ENCODE peak calls at places on chromosomes 4 and X, in nine cellular contexts. V is MCF 10A, J is fibroblast of mammary gland, M is fibroblast of the aortic adventitia, Z is stomach, E is activated B cell treated with CpG ODN at 0.5 μM for 24 hours, T is right atrium auricular region, D is Peyer's patch, H is foreskin keratinocyte. K is an unnamed sample.

GRCh38 chr4:44738615-44739014 is 12.3 kb upstream of the GNPDA2 start:
- DNase-seq in H (peak; percentile 15), Z (no peak), J (peak; percentile 18), E (no peak), T (no peak), D (no peak), M (peak; percentile 14), V (peak; percentile 17), K (no peak)

GRCh38 chr4:5928241-5928640 is 35.4 kb upstream of the CRMP1 start:
- DNase-seq in D (no peak), M (no peak), V (no peak), T (no peak), E (no peak), J (peak; percentile 1), Z (no peak), H (no peak), K (no peak)

GRCh38 chr4:87575408-87575807 is 32.9 kb upstream of the DSPP start:
- DNase-seq in H (no peak), T (no peak), D (no peak), M (no peak), Z (no peak), E (no peak), J (no peak), V (no peak), K (no peak)

GRCh38 chr4:95548738-95549245 is at the start of gene UNC5C:
- DNase-seq in D (no peak), M (peak; percentile 69), J (no peak), V (peak; percentile 55), H (no peak), E (no peak), T (peak; percentile 90), Z (peak; percentile 36), K (peak; percentile 83)

GRCh38 chr4:121717680-121718237 is 21.0 kb upstream of the ANXA5 start:
- DNase-seq in E (no peak), V (peak; percentile 72), T (peak; percentile 63), J (peak; percentile 79), D (no peak), M (peak; percentile 87), Z (no peak), H (no peak), K (no peak)

GRCh38 chr4:1502976-1503375 is 96.7 kb upstream of the NKX1-1 start:
- DNase-seq in E (peak; percentile 10), M (no peak), Z (no peak), D (no peak), T (no peak), H (no peak), J (no peak), V (no peak), K (peak; percentile 52)

GRCh38 chr4:115366390-115366789 is 253.0 kb upstream of the NDST4 start:
- DNase-seq in V (no peak), M (no peak), D (peak; percentile 30), J (no peak), H (no peak), Z (no peak), T (no peak), E (no peak), K (no peak)

GRCh38 chrX:116272328-116272727 is 101.8 kb downstream of the AGTR2 start:
- DNase-seq in D (no peak), J (peak; percentile 91), Z (no peak), H (peak; percentile 96), T (no peak), M (peak; percentile 89), V (peak; percentile 95), E (no peak), K (no peak)

GRCh38 chr4:7546809-7547367 is 112.2 kb upstream of the PSAPL1 start:
- DNase-seq in H (peak; percentile 84), T (no peak), E (no peak), M (peak; percentile 27), J (peak; percentile 23), Z (no peak), D (no peak), V (peak; percentile 24), K (no peak)

GRCh38 chrX:123803331-123803983 is 56.4 kb upstream of the XIAP start:
- DNase-seq in E (no peak), V (peak; percentile 30), D (no peak), J (peak; percentile 83), T (no peak), Z (no peak), M (peak; percentile 70), H (peak; percentile 79), K (no peak)

GRCh38 chrX:46279214-46279924 is 265.9 kb downstream of the ZNF674 start:
- DNase-seq in J (peak; percentile 23), Z (no peak), E (no peak), T (no peak), D (no peak), V (no peak), H (no peak), M (peak; percentile 13), K (no peak)

GRCh38 chr4:152903658-152904057 is 32.5 kb upstream of the FHDC1 start:
- DNase-seq in E (no peak), V (no peak), D (no peak), M (no peak), T (no peak), Z (no peak), H (no peak), J (no peak), K (no peak)

GRCh38 chr4:98338761-98339438 is 77.7 kb downstream of the RAP1GDS1 start:
- DNase-seq in T (no peak), D (no peak), J (no peak), Z (no peak), V (no peak), E (no peak), H (no peak), M (no peak), K (no peak)

GRCh38 chr4:98345838-98346237 is 84.7 kb downstream of the RAP1GDS1 start:
- DNase-seq in T (no peak), M (no peak), Z (no peak), D (no peak), V (no peak), H (peak; percentile 3), J (no peak), E (no peak), K (no peak)

GRCh38 chr4:98343640-98344039 is 82.5 kb downstream of the RAP1GDS1 start:
- DNase-seq in M (no peak), Z (no peak), E (no peak), H (no peak), T (no peak), V (no peak), D (no peak), J (no peak), K (no peak)

GRCh38 chr4:98341309-98341708 is 80.1 kb downstream of the RAP1GDS1 start:
- DNase-seq in T (no peak), J (peak; percentile 37), M (peak; percentile 35), H (peak; percentile 37), E (no peak), Z (no peak), V (no peak), D (no peak), K (no peak)
- TF ChIP-seq CTCF in T (no peak), J (no peak), M (peak; percentile 16), H (peak; percentile 8), E (no peak), Z (no peak), V (no peak), D (no peak), K (no peak)

GRCh38 chr4:112145820-112146813 is 863 bp downstream of the FAM241A start:
- DNase-seq in E (peak; percentile 47), M (peak; percentile 49), V (peak; percentile 64), D (peak; percentile 66), T (no peak), H (peak; percentile 68), J (peak; percentile 41), Z (peak; percentile 51), K (peak; percentile 70)
- TF ChIP-seq CTCF in E (no peak), M (peak; percentile 39), V (peak; percentile 26), D (no peak), T (no peak), H (peak; percentile 5), J (no peak), Z (no peak), K (peak; percentile 58)

GRCh38 chr4:58061967-58062366 is 951.8 kb upstream of the IGFBP7 start:
- DNase-seq in H (no peak), M (no peak), Z (no peak), T (no peak), V (peak; percentile 22), J (no peak), D (no peak), E (no peak), K (no peak)
- TF ChIP-seq CTCF in H (peak; percentile 7), M (no peak), Z (no peak), T (no peak), V (peak; percentile 22), J (no peak), D (no peak), E (no peak), K (peak; percentile 12)

GRCh38 chrX:39576081-39576701 is 521.6 kb downstream of the BCOR start:
- DNase-seq in V (no peak), T (no peak), Z (no peak), J (no peak), D (no peak), E (no peak), H (no peak), M (no peak), K (no peak)

GRCh38 chrX:39580043-39580442 is 517.7 kb downstream of the BCOR start:
- DNase-seq in V (no peak), T (no peak), H (no peak), D (no peak), M (no peak), J (no peak), E (no peak), Z (no peak), K (no peak)

GRCh38 chrX:39577206-39577605 is 520.6 kb downstream of the BCOR start:
- DNase-seq in V (no peak), J (no peak), M (no peak), E (no peak), Z (no peak), T (no peak), D (no peak), H (no peak), K (no peak)

GRCh38 chrX:39582091-39582490 is 515.7 kb downstream of the BCOR start:
- DNase-seq in V (peak; percentile 6), Z (peak; percentile 39), E (no peak), D (no peak), J (no peak), M (no peak), H (peak; percentile 51), T (no peak), K (no peak)

DNA sequence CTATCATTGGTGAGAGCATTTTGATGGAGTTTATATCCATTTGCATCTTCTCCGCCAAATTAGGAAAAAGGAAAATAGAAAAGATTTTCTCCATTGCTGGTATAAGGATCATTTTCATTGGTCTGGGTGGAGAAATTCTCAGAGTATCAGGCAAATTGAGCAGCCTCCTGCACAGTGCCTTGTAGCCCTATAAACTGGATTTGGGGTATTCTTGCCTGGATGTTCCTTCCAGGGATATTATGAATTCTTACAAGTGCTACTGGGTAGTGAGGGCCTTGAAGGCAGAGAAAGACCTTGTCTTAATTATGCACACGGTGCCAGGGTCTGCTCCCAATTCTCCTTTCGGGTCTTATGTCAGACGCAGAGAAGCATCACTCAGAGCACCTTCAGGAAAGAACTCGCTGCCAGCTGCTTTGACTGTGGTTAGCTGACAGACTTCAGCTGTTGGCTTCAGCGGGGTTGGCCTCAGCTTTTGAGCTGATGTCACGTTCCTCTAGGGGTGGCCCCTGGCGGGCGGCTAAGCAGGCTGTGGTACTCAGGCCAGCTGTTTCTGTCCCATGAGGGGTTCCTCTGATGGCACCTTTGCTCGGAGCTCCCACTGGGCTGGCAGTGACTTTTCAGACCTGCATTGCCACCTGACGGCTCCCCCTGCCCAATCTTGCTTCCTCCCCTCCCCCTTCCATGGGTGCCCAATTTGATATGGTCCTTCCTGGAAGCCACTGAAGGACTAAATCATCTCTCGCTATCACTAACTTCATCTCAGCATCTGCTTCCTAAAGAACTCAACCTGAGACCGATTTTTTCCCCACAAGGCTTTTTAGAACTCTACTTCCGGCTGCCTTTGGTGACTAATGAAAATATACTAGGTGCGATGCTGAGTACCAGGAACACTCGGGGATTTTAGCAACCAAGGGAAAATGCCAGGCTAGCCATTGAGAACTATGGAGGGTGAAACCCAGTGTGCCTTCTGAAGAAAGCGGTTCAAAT is 519.5 kb downstream of the BCOR start:
- DNase-seq in V (no peak), Z (peak; percentile 26), E (peak; percentile 32), M (peak; percentile 12), H (no peak), J (no peak), D (no peak), T (peak; percentile 58), K (no peak)
- TF ChIP-seq CTCF in V (no peak), Z (no peak), E (no peak), M (no peak), H (no peak), J (no peak), D (no peak), T (no peak), K (no peak)

K was measured in type B pancreatic cell.